ENCODE peak calls at places on chromosomes 7 and 10, in four cellular contexts. One of them, this sample, is unnamed.

GRCh38 chr7:54888736-54889082 is 129.7 kb upstream of the SEC61G start:
- DNase-seq in transverse colon: no peak
- DNase-seq in body of pancreas: no peak
- DNase-seq in iPS-NIHi11: no peak
- DNase-seq in this sample: no peak

GRCh38 chr7:142459557-142459963 is 201.7 kb upstream of the PRSS58 start:
- DNase-seq in transverse colon: peak; percentile 19
- DNase-seq in body of pancreas: peak; percentile 21
- DNase-seq in iPS-NIHi11: peak; percentile 70
- DNase-seq in this sample: peak; percentile 35

GRCh38 chr7:130982160-130982638 is 248.2 kb upstream of the KLF14 start:
- DNase-seq in transverse colon: no peak
- DNase-seq in body of pancreas: no peak
- DNase-seq in iPS-NIHi11: peak; percentile 58
- DNase-seq in this sample: peak; percentile 38

GRCh38 chr10:15305634-15306033 is 65.5 kb downstream of the FAM171A1 start:
- DNase-seq in transverse colon: no peak
- DNase-seq in body of pancreas: no peak
- DNase-seq in iPS-NIHi11: no peak
- DNase-seq in this sample: no peak

GRCh38 chr10:120995768-120996167 is 144.6 kb downstream of the WDR11 start:
- DNase-seq in transverse colon: no peak
- DNase-seq in body of pancreas: no peak
- DNase-seq in iPS-NIHi11: no peak
- DNase-seq in this sample: no peak

GRCh38 chr10:98309366-98310355 is 41.7 kb upstream of the LOXL4 start:
- DNase-seq in transverse colon: peak; percentile 66
- DNase-seq in body of pancreas: peak; percentile 70
- DNase-seq in iPS-NIHi11: peak; percentile 94
- DNase-seq in this sample: no peak

GRCh38 chr10:114448897-114449296 is 44.6 kb upstream of the AFAP1L2 start:
- DNase-seq in transverse colon: no peak
- DNase-seq in body of pancreas: no peak
- DNase-seq in iPS-NIHi11: no peak
- DNase-seq in this sample: no peak

GRCh38 chr10:93463723-93464511 is 18.2 kb downstream of the MYOF start:
- DNase-seq in transverse colon: peak; percentile 37
- DNase-seq in body of pancreas: peak; percentile 20
- DNase-seq in iPS-NIHi11: no peak
- DNase-seq in this sample: no peak

GRCh38 chr10:99279626-99280111 is 44.0 kb upstream of the HPSE2 start:
- DNase-seq in transverse colon: no peak
- DNase-seq in body of pancreas: peak; percentile 84
- DNase-seq in iPS-NIHi11: no peak
- DNase-seq in this sample: no peak

This sample was measured in GM12864.